ENCODE peak calls at places on chromosomes 6 and 20, in six cellular contexts. B, T, W, X, J and A are unnamed samples.

GRCh38 chr20:3406481-3407425 is 716 bp downstream of the DNAAF9 start:
- DNase-seq in B (no peak), T (peak), X (peak), J (no peak), W (no peak), A (no peak)

GRCh38 chr6:105795913-105796517 is 290.1 kb upstream of the PRDM1 start:
- DNase-seq in B (no peak), X (no peak), J (no peak), W (no peak), T (peak), A (no peak)

GRCh38 chr6:152309648-152310047 is 327.5 kb downstream of the SYNE1 start:
- DNase-seq in T (peak), X (no peak), J (no peak), W (no peak), B (no peak), A (peak)

GRCh38 chr20:49318091-49318429 is 40.2 kb upstream of the ZNFX1 start:
- DNase-seq in B (no peak), J (no peak), T (no peak), W (no peak), X (no peak), A (no peak)

GRCh38 chr6:40755046-40755681 is 168.0 kb upstream of the LRFN2 start:
- DNase-seq in X (no peak), B (peak), W (peak), T (no peak), J (no peak), A (no peak)

GRCh38 chr20:32638848-32639247 is 34.9 kb downstream of the C20orf203 start:
- DNase-seq in B (peak), X (peak), W (no peak), J (no peak), T (no peak), A (no peak)

GRCh38 chr6:40414617-40415016 is 172.5 kb downstream of the LRFN2 start:
- DNase-seq in B (no peak), T (no peak), W (no peak), X (no peak), J (no peak), A (no peak)

GRCh38 chr6:142946924-142947701 is 2.1 kb upstream of the HIVEP2 start:
- DNase-seq in T (peak), W (peak), B (peak), X (peak), J (no peak), A (peak)

GRCh38 chr6:53786832-53787231 is 8.0 kb upstream of the LRRC1 start:
- DNase-seq in J (no peak), T (no peak), W (no peak), X (no peak), B (no peak), A (no peak)